ENCODE peak calls at places on chromosome 6, in nine cellular contexts. G is DND-41, V is OCI-LY7, O is neural progenitor cell, U is left ventricle myocardium inferior, P is left lung, B is endodermal cell, W is heart left ventricle, Y is stomach. Q is an unnamed sample.
A peak's percentile ranks its signal among the peaks of the same experiment; 100 is the strongest.

GRCh38 chr6:13733178-13733851 is 21.7 kb upstream of the RANBP9 start:
- DNase-seq in G (no peak), V (no peak), O (no peak), U (peak; percentile 46), P (no peak), B (no peak), W (no peak), Y (peak; percentile 44), Q (no peak)

GRCh38 chr6:141550471-141550870 is 582.3 kb upstream of the GJE1 start:
- DNase-seq in G (no peak), V (no peak), O (no peak), U (no peak), P (no peak), B (no peak), W (no peak), Y (no peak), Q (no peak)

GRCh38 chr6:88680654-88681053 is 282.8 kb downstream of the RNGTT start:
- DNase-seq in G (no peak), V (no peak), O (no peak), U (no peak), P (no peak), B (no peak), W (no peak), Y (no peak), Q (no peak)

GRCh38 chr6:8888468-8888867 is 453.1 kb upstream of the SLC35B3 start:
- DNase-seq in G (no peak), V (peak; percentile 2), O (no peak), U (no peak), P (no peak), B (no peak), W (no peak), Y (no peak), Q (no peak)

GRCh38 chr6:30101423-30101938 is 11.4 kb downstream of the TRIM31 start:
- DNase-seq in G (no peak), V (no peak), O (no peak), U (no peak), P (no peak), B (no peak), W (no peak), Y (no peak), Q (peak; percentile 49)

GRCh38 chr6:144265390-144265789 is 19.7 kb upstream of the UTRN start:
- DNase-seq in G (no peak), V (peak; percentile 3), O (peak; percentile 86), U (no peak), P (no peak), B (peak; percentile 82), W (no peak), Y (no peak), Q (no peak)

GRCh38 chr6:25369450-25370086 is 90.4 kb downstream of the CARMIL1 start:
- DNase-seq in G (peak; percentile 41), V (peak; percentile 59), O (peak; percentile 36), U (no peak), P (no peak), B (peak; percentile 71), W (no peak), Y (peak; percentile 39), Q (no peak)

GRCh38 chr6:5403076-5403475 is 141.8 kb downstream of the FARS2 start:
- DNase-seq in G (no peak), V (no peak), O (no peak), U (no peak), P (no peak), B (no peak), W (no peak), Y (no peak), Q (no peak)

GRCh38 chr6:157563611-157564284 is 182.8 kb downstream of the ZDHHC14 start:
- DNase-seq in G (no peak), V (peak; percentile 41), O (no peak), U (no peak), P (no peak), B (no peak), W (no peak), Y (no peak), Q (no peak)

GRCh38 chr6:1255646-1256365 is 56.1 kb upstream of the FOXQ1 start:
- DNase-seq in G (no peak), V (no peak), O (no peak), U (no peak), P (no peak), B (no peak), W (no peak), Y (no peak), Q (no peak)

GRCh38 chr6:6414946-6415345 is 94.5 kb upstream of the F13A1 start:
- DNase-seq in G (no peak), V (no peak), O (no peak), U (no peak), P (no peak), B (no peak), W (no peak), Y (no peak), Q (no peak)

GRCh38 chr6:7073810-7074525 is 33.8 kb upstream of the RREB1 start:
- DNase-seq in G (no peak), V (no peak), O (no peak), U (no peak), P (peak; percentile 89), B (no peak), W (peak; percentile 64), Y (peak; percentile 46), Q (peak; percentile 62)

GRCh38 chr6:137602311-137602710 is 108.1 kb upstream of the OLIG3 start:
- DNase-seq in G (no peak), V (no peak), O (no peak), U (no peak), P (no peak), B (no peak), W (no peak), Y (no peak), Q (no peak)

GRCh38 chr6:106688177-106688951 is 59.0 kb downstream of the QRSL1 start:
- DNase-seq in G (no peak), V (peak; percentile 59), O (no peak), U (no peak), P (no peak), B (no peak), W (no peak), Y (no peak), Q (no peak)
- TF ChIP-seq CTCF in G (no peak), V (peak; percentile 79), O (no peak), U (no peak), P (no peak), B (no peak), W (no peak), Y (no peak), Q (no peak)

GRCh38 chr6:18211338-18211737 is 53.0 kb downstream of the DEK start:
- DNase-seq in G (no peak), V (peak; percentile 19), O (no peak), U (no peak), P (no peak), B (no peak), W (no peak), Y (no peak), Q (no peak)

GRCh38 chr6:18207438-18207837 is 52.2 kb downstream of the KDM1B start:
- DNase-seq in G (no peak), V (no peak), O (no peak), U (no peak), P (no peak), B (no peak), W (no peak), Y (no peak), Q (no peak)

GRCh38 chr6:18210707-18211106 is 53.6 kb downstream of the DEK start:
- DNase-seq in G (no peak), V (no peak), O (no peak), U (no peak), P (no peak), B (no peak), W (no peak), Y (no peak), Q (no peak)

GRCh38 chr6:18207949-18208348 is 52.7 kb downstream of the KDM1B start:
- DNase-seq in G (no peak), V (no peak), O (no peak), U (no peak), P (no peak), B (peak; percentile 11), W (no peak), Y (no peak), Q (no peak)

DNA sequence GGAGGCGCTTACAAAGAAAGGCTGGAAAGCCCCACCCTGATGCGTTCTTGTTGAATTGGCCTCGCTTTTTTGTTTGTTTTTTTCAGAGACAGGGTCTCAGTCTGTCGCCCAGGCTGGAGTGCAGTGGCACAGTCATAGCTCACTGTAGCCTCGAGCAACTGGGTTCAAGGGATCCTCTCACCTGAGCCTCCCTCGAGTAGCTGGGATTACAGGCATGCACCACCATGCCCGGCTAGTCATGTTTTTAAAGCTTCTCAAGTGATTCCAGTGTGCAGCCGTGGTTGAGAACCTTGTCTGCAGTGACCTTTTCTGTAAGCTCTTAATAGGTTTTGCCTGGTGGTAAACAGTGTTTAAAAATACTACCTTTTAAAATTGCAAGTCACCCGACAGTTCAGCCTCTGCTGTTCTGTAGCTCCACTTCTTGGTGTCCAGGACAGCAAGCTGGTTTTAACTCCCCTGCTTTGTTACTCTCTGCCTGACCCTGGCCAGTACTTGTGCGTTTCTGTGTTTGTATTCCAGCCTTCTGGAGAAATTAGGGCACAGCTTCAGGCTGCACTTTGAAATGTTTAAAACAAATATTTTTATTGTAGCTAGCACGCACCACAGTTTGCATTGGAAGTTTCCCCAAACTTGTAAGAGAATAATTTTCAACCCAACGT is 54.4 kb downstream of the KDM1B start:
- DNase-seq in G (no peak), V (no peak), O (no peak), U (no peak), P (no peak), B (peak; percentile 33), W (no peak), Y (no peak), Q (no peak)
- H3K36me3 ChIP-seq in G (no peaks in the 10 kb centered on the region), V (peaks cover 43% of the 10 kb centered on the region), O (no peaks in the 10 kb centered on the region), U (peaks cover 43% of the 10 kb centered on the region), P (peaks cover 87% of the 10 kb centered on the region), B (peaks cover 8% of the 10 kb centered on the region), W (peaks cover 61% of the 10 kb centered on the region), Y (peaks cover 38% of the 10 kb centered on the region), Q (no peaks in the 10 kb centered on the region)

DNA sequence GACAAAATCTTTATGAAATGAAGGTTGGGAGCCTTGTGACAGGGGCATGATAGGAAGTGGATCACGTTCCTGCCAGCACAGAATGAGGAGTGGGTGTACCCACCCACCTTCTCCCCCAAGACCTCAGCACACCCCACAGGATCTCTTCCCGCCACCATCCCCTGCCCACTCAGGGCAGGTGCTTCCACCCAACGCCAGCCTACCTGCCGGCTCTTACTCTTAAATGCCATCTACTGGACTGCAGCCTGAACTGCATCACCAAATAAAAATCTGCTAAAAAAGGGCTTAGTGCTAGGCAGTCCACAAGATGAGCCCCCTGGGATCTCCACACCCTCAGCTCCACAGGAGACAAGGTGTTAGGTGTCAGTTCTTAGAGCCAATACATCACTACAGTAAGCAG is 20.6 kb downstream of the DTNBP1 start:
- DNase-seq in G (no peak), V (peak; percentile 39), O (no peak), U (no peak), P (no peak), B (peak; percentile 66), W (no peak), Y (no peak), Q (no peak)
- TF ChIP-seq CTCF in G (peak; percentile 33), V (peak; percentile 73), O (peak; percentile 44), U (no peak), P (no peak), B (peak; percentile 70), W (no peak), Y (no peak), Q (no peak)

DNA sequence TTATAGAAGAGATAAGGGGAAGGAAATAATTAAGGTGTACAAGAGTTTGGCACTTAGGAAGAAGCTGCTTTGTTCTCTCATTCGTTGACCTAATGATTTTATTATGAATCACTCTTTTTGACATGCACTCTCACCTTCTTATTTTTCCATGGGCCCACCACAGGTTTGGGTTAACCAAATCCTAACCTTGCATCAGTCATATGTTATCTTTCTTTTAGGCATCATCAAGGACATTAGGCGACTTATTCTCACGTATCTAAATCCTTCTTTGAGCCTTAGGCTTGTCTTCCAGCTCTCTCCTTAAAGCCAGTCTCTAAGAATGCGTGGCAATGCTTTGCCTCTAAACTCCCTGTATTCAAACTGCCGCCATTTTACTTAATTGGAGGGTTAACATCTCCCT is 58.3 kb downstream of the TNFRSF21 start:
- DNase-seq in G (no peak), V (no peak), O (no peak), U (no peak), P (no peak), B (no peak), W (no peak), Y (no peak), Q (no peak)
- H3K36me3 ChIP-seq in G (no peaks in the 10 kb centered on the region), V (peaks cover 75% of the 10 kb centered on the region), O (no peaks in the 10 kb centered on the region), U (peaks cover 8% of the 10 kb centered on the region), P (peaks cover 4% of the 10 kb centered on the region), B (peaks cover 93% of the 10 kb centered on the region), W (peaks cover 9% of the 10 kb centered on the region), Y (peaks cover 27% of the 10 kb centered on the region), Q (no peaks in the 10 kb centered on the region)